ENCODE peak calls at places on chromosomes 7 and 10, in six cellular contexts. One of them, this sample, is unnamed.

GRCh38 chr7:128405345-128406146 is 4.2 kb downstream of the IMPDH1 start:
- DNase-seq in SK-N-SH: peak
- DNase-seq in GM12878: no peak
- DNase-seq in K562: peak
- DNase-seq in H1: no peak
- DNase-seq in HepG2: no peak
- DNase-seq in this sample: peak

GRCh38 chr10:89867964-89868363 is 166.6 kb downstream of the KIF20B start:
- DNase-seq in SK-N-SH: no peak
- DNase-seq in GM12878: no peak
- DNase-seq in K562: no peak
- DNase-seq in H1: no peak
- DNase-seq in HepG2: no peak
- DNase-seq in this sample: no peak

GRCh38 chr10:60252688-60253087 is 137.0 kb downstream of the ANK3 start:
- DNase-seq in SK-N-SH: no peak
- DNase-seq in GM12878: no peak
- DNase-seq in K562: no peak
- DNase-seq in H1: no peak
- DNase-seq in HepG2: no peak
- DNase-seq in this sample: no peak

GRCh38 chr7:131637846-131638245 is 81.4 kb upstream of the PODXL start:
- DNase-seq in SK-N-SH: no peak
- DNase-seq in GM12878: no peak
- DNase-seq in K562: no peak
- DNase-seq in H1: no peak
- DNase-seq in HepG2: no peak
- DNase-seq in this sample: no peak

GRCh38 chr10:56370217-56371113 is 9.4 kb upstream of the ZWINT start:
- DNase-seq in SK-N-SH: no peak
- DNase-seq in GM12878: no peak
- DNase-seq in K562: peak
- DNase-seq in H1: no peak
- DNase-seq in HepG2: no peak
- DNase-seq in this sample: peak

GRCh38 chr7:96503597-96503996 is 181.7 kb upstream of the SLC25A13 start:
- DNase-seq in SK-N-SH: no peak
- DNase-seq in GM12878: no peak
- DNase-seq in K562: no peak
- DNase-seq in H1: no peak
- DNase-seq in HepG2: no peak
- DNase-seq in this sample: no peak

GRCh38 chr10:34524369-34525091 is 290.6 kb downstream of the PARD3 start:
- DNase-seq in SK-N-SH: no peak
- DNase-seq in GM12878: peak
- DNase-seq in K562: no peak
- DNase-seq in H1: no peak
- DNase-seq in HepG2: no peak
- DNase-seq in this sample: no peak

GRCh38 chr10:23053036-23053435 is 42.3 kb upstream of the MSRB2 start:
- DNase-seq in SK-N-SH: no peak
- DNase-seq in GM12878: no peak
- DNase-seq in K562: no peak
- DNase-seq in H1: no peak
- DNase-seq in HepG2: no peak
- DNase-seq in this sample: no peak

GRCh38 chr7:106858618-106859532 is 6.2 kb upstream of the PIK3CG start:
- DNase-seq in SK-N-SH: peak
- DNase-seq in GM12878: no peak
- DNase-seq in K562: peak
- DNase-seq in H1: no peak
- DNase-seq in HepG2: no peak
- DNase-seq in this sample: peak

GRCh38 chr7:116554911-116555310 is 30.1 kb downstream of the CAV1 start:
- DNase-seq in SK-N-SH: no peak
- DNase-seq in GM12878: no peak
- DNase-seq in K562: no peak
- DNase-seq in H1: no peak
- DNase-seq in HepG2: no peak
- DNase-seq in this sample: no peak

GRCh38 chr7:2520131-2520807 is 695 bp downstream of the LFNG start:
- DNase-seq in SK-N-SH: peak
- DNase-seq in GM12878: no peak
- DNase-seq in K562: peak
- DNase-seq in H1: no peak
- DNase-seq in HepG2: no peak
- DNase-seq in this sample: peak

GRCh38 chr7:45236666-45237065 is 79.1 kb downstream of the RAMP3 start:
- DNase-seq in SK-N-SH: no peak
- DNase-seq in GM12878: no peak
- DNase-seq in K562: no peak
- DNase-seq in H1: no peak
- DNase-seq in HepG2: no peak
- DNase-seq in this sample: no peak

GRCh38 chr10:7662522-7662921 is 4.2 kb downstream of the ITIH5 start:
- DNase-seq in SK-N-SH: no peak
- DNase-seq in GM12878: no peak
- DNase-seq in K562: no peak
- DNase-seq in H1: no peak
- DNase-seq in HepG2: no peak
- DNase-seq in this sample: no peak

GRCh38 chr7:124085168-124085567 is 52.3 kb upstream of the TMEM229A start:
- DNase-seq in SK-N-SH: peak
- DNase-seq in GM12878: no peak
- DNase-seq in K562: no peak
- DNase-seq in H1: no peak
- DNase-seq in HepG2: no peak
- DNase-seq in this sample: no peak

GRCh38 chr10:46050956-46051355 is 4.9 kb upstream of the MSMB start:
- DNase-seq in SK-N-SH: no peak
- DNase-seq in GM12878: no peak
- DNase-seq in K562: no peak
- DNase-seq in H1: no peak
- DNase-seq in HepG2: no peak
- DNase-seq in this sample: no peak

GRCh38 chr10:36266923-36267322 is 624.8 kb upstream of the FZD8 start:
- DNase-seq in SK-N-SH: no peak
- DNase-seq in GM12878: no peak
- DNase-seq in K562: no peak
- DNase-seq in H1: no peak
- DNase-seq in HepG2: no peak
- DNase-seq in this sample: no peak

GRCh38 chr7:107902381-107902780 is 11.4 kb downstream of the DLD start:
- DNase-seq in SK-N-SH: no peak
- DNase-seq in GM12878: no peak
- DNase-seq in K562: no peak
- DNase-seq in H1: no peak
- DNase-seq in HepG2: no peak
- DNase-seq in this sample: no peak

GRCh38 chr7:107898997-107899594 is 8.1 kb downstream of the DLD start:
- DNase-seq in SK-N-SH: no peak
- DNase-seq in GM12878: no peak
- DNase-seq in K562: no peak
- DNase-seq in H1: no peak
- DNase-seq in HepG2: no peak
- DNase-seq in this sample: no peak

GRCh38 chr7:107900496-107900895 is 9.5 kb downstream of the DLD start:
- DNase-seq in SK-N-SH: no peak
- DNase-seq in GM12878: no peak
- DNase-seq in K562: no peak
- DNase-seq in H1: no peak
- DNase-seq in HepG2: no peak
- DNase-seq in this sample: no peak
- TF ChIP-seq GABPA in SK-N-SH: no peak
- TF ChIP-seq GABPA in GM12878: no peak
- TF ChIP-seq GABPA in K562: no peak
- TF ChIP-seq GABPA in H1: no peak
- TF ChIP-seq GABPA in HepG2: no peak
- TF ChIP-seq GABPA in this sample: no peak

DNA sequence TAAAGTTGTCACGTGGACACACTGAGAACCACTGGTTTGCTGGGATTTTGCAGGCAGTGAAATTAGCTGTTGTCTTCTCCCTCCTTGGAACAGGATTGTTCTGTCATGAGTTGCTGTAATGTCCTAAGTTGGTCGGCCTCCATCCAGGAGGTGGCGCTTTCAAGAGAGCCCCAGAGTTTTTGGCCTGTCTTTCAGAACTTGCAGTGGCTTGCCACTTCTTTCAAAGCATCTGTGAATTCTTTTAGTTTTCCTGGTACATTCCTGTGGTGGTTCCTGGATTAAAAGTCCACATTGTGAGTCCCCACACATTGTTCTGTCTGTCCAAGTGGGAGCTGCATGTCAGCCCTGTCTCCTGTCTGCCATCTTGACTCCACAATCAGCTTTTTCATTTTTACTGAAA is 133.8 kb downstream of the PON1 start:
- DNase-seq in SK-N-SH: no peak
- DNase-seq in GM12878: no peak
- DNase-seq in K562: no peak
- DNase-seq in H1: no peak
- DNase-seq in HepG2: peak
- DNase-seq in this sample: no peak
- TF ChIP-seq GABPA in SK-N-SH: no peak
- TF ChIP-seq GABPA in GM12878: no peak
- TF ChIP-seq GABPA in K562: no peak
- TF ChIP-seq GABPA in H1: no peak
- TF ChIP-seq GABPA in HepG2: no peak
- TF ChIP-seq GABPA in this sample: no peak

DNA sequence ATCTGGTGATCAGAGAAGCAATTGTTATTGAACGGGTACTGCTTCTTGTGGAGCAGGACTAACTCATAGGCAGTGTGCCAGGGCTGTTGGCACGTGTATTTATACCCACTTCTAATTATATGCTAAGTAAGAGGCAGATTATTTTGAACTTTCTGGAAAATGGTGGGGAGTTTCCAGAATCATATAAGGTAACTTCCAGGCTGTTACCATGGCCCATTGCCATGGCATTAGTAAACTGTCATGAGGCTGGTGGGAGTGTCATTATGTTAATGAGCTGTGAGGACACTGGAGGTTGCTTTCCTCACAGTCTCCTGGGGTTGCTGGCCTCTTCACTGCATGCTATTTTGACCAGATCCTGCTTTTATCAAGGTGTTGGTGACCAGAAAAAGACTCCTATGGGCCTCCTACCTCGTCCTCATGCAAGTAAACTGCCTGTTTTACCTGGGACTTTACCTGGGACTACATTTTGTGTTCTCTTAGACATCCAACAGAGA is 122.6 kb downstream of the KCND2 start:
- DNase-seq in SK-N-SH: no peak
- DNase-seq in GM12878: peak
- DNase-seq in K562: no peak
- DNase-seq in H1: no peak
- DNase-seq in HepG2: no peak
- DNase-seq in this sample: no peak
- TF ChIP-seq GABPA in SK-N-SH: no peak
- TF ChIP-seq GABPA in GM12878: no peak
- TF ChIP-seq GABPA in K562: no peak
- TF ChIP-seq GABPA in H1: no peak
- TF ChIP-seq GABPA in HepG2: no peak
- TF ChIP-seq GABPA in this sample: no peak

DNA sequence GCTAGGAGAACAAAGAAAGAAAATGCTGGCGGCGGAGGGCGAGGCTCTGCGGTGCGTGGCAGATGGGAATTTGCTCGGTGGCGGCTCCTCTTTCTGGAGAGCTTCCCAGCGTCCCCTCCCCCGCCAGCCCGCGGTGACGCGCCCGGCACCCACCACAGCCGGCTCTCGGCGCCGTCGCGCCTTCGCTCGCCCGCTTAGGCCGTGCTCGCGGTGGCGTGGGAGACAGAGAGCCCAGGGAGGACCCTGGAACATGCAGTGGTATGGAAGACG is 609 bp upstream of the CSGALNACT2 start:
- DNase-seq in SK-N-SH: peak
- DNase-seq in GM12878: no peak
- DNase-seq in K562: peak
- DNase-seq in H1: no peak
- DNase-seq in HepG2: peak
- DNase-seq in this sample: no peak
- TF ChIP-seq GABPA in SK-N-SH: no peak
- TF ChIP-seq GABPA in GM12878: no peak
- TF ChIP-seq GABPA in K562: no peak
- TF ChIP-seq GABPA in H1: no peak
- TF ChIP-seq GABPA in HepG2: no peak
- TF ChIP-seq GABPA in this sample: no peak

GRCh38 chr10:63885159-63885558 is 364.0 kb downstream of the REEP3 start:
- DNase-seq in SK-N-SH: no peak
- DNase-seq in GM12878: no peak
- DNase-seq in K562: no peak
- DNase-seq in H1: no peak
- DNase-seq in HepG2: no peak
- DNase-seq in this sample: no peak

GRCh38 chr10:63887600-63888396 is 366.6 kb downstream of the REEP3 start:
- DNase-seq in SK-N-SH: no peak
- DNase-seq in GM12878: no peak
- DNase-seq in K562: no peak
- DNase-seq in H1: no peak
- DNase-seq in HepG2: no peak
- DNase-seq in this sample: no peak

GRCh38 chr10:63883861-63884260 is 362.7 kb downstream of the REEP3 start:
- DNase-seq in SK-N-SH: no peak
- DNase-seq in GM12878: no peak
- DNase-seq in K562: no peak
- DNase-seq in H1: no peak
- DNase-seq in HepG2: no peak
- DNase-seq in this sample: no peak

GRCh38 chr10:63887026-63887589 is 365.9 kb downstream of the REEP3 start:
- DNase-seq in SK-N-SH: no peak
- DNase-seq in GM12878: no peak
- DNase-seq in K562: peak
- DNase-seq in H1: peak
- DNase-seq in HepG2: peak
- DNase-seq in this sample: no peak

GRCh38 chr10:63886281-63887025 is 365.3 kb downstream of the REEP3 start:
- DNase-seq in SK-N-SH: no peak
- DNase-seq in GM12878: no peak
- DNase-seq in K562: no peak
- DNase-seq in H1: no peak
- DNase-seq in HepG2: no peak
- DNase-seq in this sample: no peak
- TF ChIP-seq GABPA in SK-N-SH: no peak
- TF ChIP-seq GABPA in GM12878: no peak
- TF ChIP-seq GABPA in K562: no peak
- TF ChIP-seq GABPA in H1: no peak
- TF ChIP-seq GABPA in HepG2: no peak
- TF ChIP-seq GABPA in this sample: no peak

GRCh38 chr10:73876971-73877370 is 2.6 kb upstream of the CAMK2G start:
- DNase-seq in SK-N-SH: no peak
- DNase-seq in GM12878: no peak
- DNase-seq in K562: no peak
- DNase-seq in H1: no peak
- DNase-seq in HepG2: no peak
- DNase-seq in this sample: no peak
- TF ChIP-seq GABPA in SK-N-SH: no peak
- TF ChIP-seq GABPA in GM12878: no peak
- TF ChIP-seq GABPA in K562: no peak
- TF ChIP-seq GABPA in H1: no peak
- TF ChIP-seq GABPA in HepG2: no peak
- TF ChIP-seq GABPA in this sample: no peak